ENCODE peak calls at places on chromosomes 16 and 17, in nine cellular contexts. Y is astrocyte of the spinal cord; O is Daoy; M is PC-9; N is right lobe of liver; X is stimulated activated CD4-positive, alpha-beta T cell treated with anti-CD3 and anti-CD28 coated beads, Interleukin-12 subunit alpha, Interleukin-12 subunit beta, amount 100 ng/mL, for 24 hours; Z is CD8-positive, alpha-beta memory T cell; S is effector CD4-positive, alpha-beta T cell; P is HTR-8/SVneo. Q is an unnamed sample.

GRCh38 chr16:78310196-78310595 is 210.7 kb downstream of the WWOX start:
- DNase-seq in P (no peak), N (peak; percentile 40), Y (no peak), X (no peak), Z (no peak), S (no peak), O (peak; percentile 46), M (no peak), Q (no peak)

GRCh38 chr16:3143598-3144330 is 8.9 kb downstream of the ZNF213 start:
- DNase-seq in S (no peak), N (peak; percentile 70), Y (no peak), M (peak; percentile 5), O (no peak), P (no peak), X (no peak), Z (no peak), Q (no peak)

GRCh38 chr17:44518032-44518431 is 14.8 kb upstream of the GPATCH8 start:
- DNase-seq in S (no peak), Z (no peak), M (no peak), Y (no peak), O (no peak), P (peak; percentile 51), X (no peak), N (no peak), Q (peak; percentile 58)

GRCh38 chr17:44673893-44674292 is 15.7 kb downstream of the CCDC43 start:
- DNase-seq in N (no peak), O (no peak), M (no peak), Y (no peak), P (no peak), Z (no peak), X (no peak), S (no peak), Q (no peak)

GRCh38 chr17:9079461-9080103 is 58.3 kb downstream of the NTN1 start:
- DNase-seq in N (no peak), O (no peak), S (no peak), Z (peak; percentile 43), P (no peak), X (no peak), Y (no peak), M (no peak), Q (no peak)

GRCh38 chr16:65116216-65116615 is 5.6 kb downstream of the CDH11 start:
- DNase-seq in M (no peak), S (no peak), Z (no peak), P (no peak), N (no peak), O (no peak), Y (no peak), X (no peak), Q (no peak)

GRCh38 chr17:9144502-9145233 is 123.4 kb downstream of the NTN1 start:
- DNase-seq in Z (no peak), X (no peak), N (no peak), Y (no peak), S (no peak), P (no peak), O (no peak), M (no peak), Q (no peak)

GRCh38 chr16:83579027-83579426 is 228.8 kb upstream of the HSBP1 start:
- DNase-seq in O (no peak), P (no peak), Z (no peak), Y (no peak), M (no peak), S (no peak), N (no peak), X (no peak), Q (no peak)

GRCh38 chr17:58703137-58703846 is 10.9 kb downstream of the RAD51C start:
- DNase-seq in M (peak; percentile 84), Z (no peak), S (no peak), X (no peak), Y (peak; percentile 62), N (no peak), O (peak; percentile 26), P (peak; percentile 61), Q (peak; percentile 30)

GRCh38 chr17:61106354-61106753 is 293.3 kb upstream of the TBX2 start:
- DNase-seq in O (no peak), N (no peak), Z (no peak), P (no peak), X (no peak), Y (no peak), S (no peak), M (no peak), Q (no peak)

GRCh38 chr16:2712063-2712441 is 8.0 kb downstream of the PRSS27 start:
- DNase-seq in Z (no peak), Y (no peak), S (no peak), M (no peak), P (no peak), O (no peak), N (peak; percentile 12), X (no peak), Q (no peak)

GRCh38 chr17:8832711-8833352 is 33.7 kb upstream of the MFSD6L start:
- DNase-seq in N (no peak), S (peak; percentile 5), Y (no peak), P (no peak), M (no peak), X (peak; percentile 32), Z (no peak), O (peak; percentile 43), Q (no peak)

GRCh38 chr17:231191-231965 is 49.9 kb upstream of the DOC2B start:
- DNase-seq in Z (peak; percentile 41), O (no peak), M (no peak), N (peak; percentile 9), P (no peak), S (no peak), X (no peak), Y (no peak), Q (no peak)

GRCh38 chr17:2259769-2260536 is 43.6 kb downstream of the SMG6 start:
- DNase-seq in X (peak; percentile 74), Y (peak; percentile 54), M (no peak), S (peak; percentile 35), O (no peak), N (no peak), P (no peak), Z (peak; percentile 79), Q (no peak)

GRCh38 chr17:61605692-61606091 is 14.7 kb upstream of the NACA2 start:
- DNase-seq in P (no peak), M (no peak), S (no peak), O (no peak), Y (no peak), Z (no peak), N (no peak), X (no peak), Q (no peak)

GRCh38 chr16:12173121-12173520 is 196.6 kb downstream of the SNX29 start:
- DNase-seq in Z (no peak), S (no peak), X (no peak), Y (no peak), M (no peak), P (no peak), N (no peak), O (no peak), Q (no peak)

GRCh38 chr16:48110982-48111381 is 44.8 kb downstream of the ABCC12 start:
- DNase-seq in M (no peak), S (no peak), O (no peak), Y (no peak), Z (no peak), P (no peak), N (no peak), X (no peak), Q (no peak)

GRCh38 chr17:4900231-4901107 is 1.1 kb downstream of the C17orf107 start:
- DNase-seq in Y (no peak), P (no peak), X (peak; percentile 32), N (peak; percentile 48), Z (peak; percentile 84), O (no peak), S (peak; percentile 58), M (no peak), Q (no peak)

GRCh38 chr16:53865492-53865863 is 161.5 kb downstream of the FTO start:
- DNase-seq in Y (peak; percentile 46), X (no peak), S (no peak), M (peak; percentile 44), P (no peak), Z (no peak), O (peak; percentile 37), N (no peak), Q (peak; percentile 33)

GRCh38 chr17:38693700-38694329 is 11.3 kb upstream of the MLLT6 start:
- DNase-seq in Y (peak; percentile 25), P (no peak), N (peak; percentile 83), S (no peak), Z (no peak), X (no peak), M (no peak), O (no peak), Q (no peak)